ENCODE peak calls at places on chromosome 17, in five cellular contexts. X is IMR-90; E is stimulated activated CD4-positive, alpha-beta T cell treated with anti-CD3 and anti-CD28 coated beads, TNF-alpha, amount 100 ng/mL, for 4 hours; V is cerebellar cortex; R is NCI-H1092 treated with DMSO at 0.1 percent for 48 hours. M is an unnamed sample.
A peak's percentile ranks its signal among the peaks of the same experiment; 100 is the strongest.

GRCh38 chr17:21549107-21549687 is 143.1 kb upstream of the KCNJ18 start:
- DNase-seq in V (peak; percentile 70), E (no peak), R (no peak), X (peak; percentile 83), M (no peak)

GRCh38 chr17:76134911-76135809 is 5.9 kb downstream of the FOXJ1 start:
- DNase-seq in R (no peak), X (no peak), V (no peak), E (no peak), M (no peak)

GRCh38 chr17:29565643-29566472 is 979 bp downstream of the ABHD15 start:
- DNase-seq in R (peak; percentile 28), E (no peak), X (no peak), V (no peak), M (peak; percentile 83)

GRCh38 chr17:55773671-55774070 is 22.8 kb downstream of the PCTP start:
- DNase-seq in E (no peak), R (no peak), V (no peak), X (no peak), M (no peak)

GRCh38 chr17:81385320-81386111 is 9.7 kb upstream of the BAHCC1 start:
- DNase-seq in V (no peak), R (no peak), X (no peak), E (no peak), M (no peak)

GRCh38 chr17:3935140-3935542 is 18.9 kb upstream of the P2RX1 start:
- DNase-seq in E (no peak), R (peak; percentile 36), V (peak; percentile 69), X (peak; percentile 72), M (peak; percentile 45)

GRCh38 chr17:34626141-34626681 is 46.8 kb downstream of the TMEM132E start:
- DNase-seq in E (no peak), R (no peak), V (no peak), X (no peak), M (no peak)

GRCh38 chr17:66422181-66422580 is 119.8 kb downstream of the PRKCA start:
- DNase-seq in V (no peak), E (no peak), R (no peak), X (peak; percentile 68), M (no peak)

GRCh38 chr17:39551879-39552278 is 55.8 kb downstream of the NEUROD2 start:
- DNase-seq in X (peak; percentile 42), E (no peak), R (no peak), V (no peak), M (no peak)

GRCh38 chr17:67992541-67993152 is 3.6 kb downstream of the C17orf58 start:
- DNase-seq in R (peak; percentile 63), X (no peak), V (peak; percentile 24), E (no peak), M (no peak)

GRCh38 chr17:77074681-77075080 is 66.1 kb upstream of the SEC14L1 start:
- DNase-seq in X (no peak), V (peak; percentile 70), R (no peak), E (no peak), M (no peak)

GRCh38 chr17:20208717-20209116 is 199.6 kb downstream of the SPECC1 start:
- DNase-seq in E (no peak), X (no peak), V (no peak), R (no peak), M (no peak)

GRCh38 chr17:35766903-35767510 is 6.3 kb downstream of the C17orf50 start:
- DNase-seq in R (peak; percentile 35), E (no peak), V (peak; percentile 36), X (peak; percentile 43), M (no peak)

GRCh38 chr17:50830298-50830697 is 5.1 kb upstream of the WFIKKN2 start:
- DNase-seq in E (no peak), V (no peak), R (no peak), X (no peak), M (no peak)

GRCh38 chr17:81489012-81489968 is 23.3 kb downstream of the ACTG1 start:
- DNase-seq in X (no peak), R (peak; percentile 26), E (no peak), V (no peak), M (no peak)